ENCODE peak calls at places on chromosomes 12 and 14, in ten cellular contexts. W is T-helper 2 cell; M is H54; H is activated CD8-positive, alpha-beta memory T cell treated with anti-CD3 and anti-CD28 coated beads for 48 hours; G is HTR-8/SVneo; Z is RCC 7860; T is aorta; V is Kasumi-1; R is globus pallidus; S is heart left ventricle. J is an unnamed sample.

GRCh38 chr12:53726946-53727309 is 324 bp downstream of the CALCOCO1 start:
- DNase-seq in G (no peak), H (no peak), S (no peak), V (no peak), M (no peak), T (no peak), R (no peak), W (no peak), Z (no peak), J (no peak)

GRCh38 chr12:46071335-46071734 is 81.0 kb upstream of the SCAF11 start:
- DNase-seq in M (no peak), T (no peak), G (no peak), S (no peak), H (no peak), Z (no peak), W (no peak), V (no peak), R (no peak), J (no peak)

GRCh38 chr14:96253140-96253539 is 2.9 kb upstream of the BDKRB1 start:
- DNase-seq in H (no peak), S (no peak), T (no peak), Z (peak), V (no peak), M (peak), R (no peak), G (peak), W (no peak), J (no peak)

GRCh38 chr14:52068741-52069616 is at the start of gene NID2:
- DNase-seq in G (peak), W (peak), S (peak), T (peak), V (peak), R (peak), Z (no peak), M (no peak), H (peak), J (peak)

GRCh38 chr14:29454026-29454693 is 473.5 kb downstream of the PRKD1 start:
- DNase-seq in H (no peak), R (no peak), W (no peak), Z (no peak), S (no peak), T (no peak), M (no peak), V (no peak), G (no peak), J (no peak)

GRCh38 chr12:69435644-69436043 is 34.5 kb upstream of the FRS2 start:
- DNase-seq in M (no peak), G (no peak), H (no peak), Z (no peak), S (no peak), R (peak), V (no peak), W (no peak), T (no peak), J (no peak)

GRCh38 chr12:93722757-93723567 is 45.8 kb downstream of the CRADD start:
- DNase-seq in M (no peak), V (no peak), H (no peak), R (no peak), S (no peak), G (no peak), T (no peak), W (no peak), Z (peak), J (no peak)

GRCh38 chr14:38762845-38763244 is 340.2 kb downstream of the SEC23A start:
- DNase-seq in M (no peak), G (no peak), S (no peak), R (no peak), V (no peak), T (no peak), Z (no peak), H (no peak), W (no peak), J (no peak)

GRCh38 chr12:65324056-65324455 is 45.6 kb downstream of the MSRB3 start:
- DNase-seq in T (no peak), H (no peak), Z (no peak), S (no peak), V (no peak), G (no peak), W (no peak), R (no peak), M (no peak), J (no peak)

GRCh38 chr14:103402700-103403099 is 17.5 kb downstream of the MARK3 start:
- DNase-seq in Z (no peak), M (no peak), S (peak), H (no peak), R (no peak), T (no peak), V (no peak), W (no peak), G (no peak), J (no peak)

GRCh38 chr12:48973084-48973483 is 1.5 kb upstream of the WNT10B start:
- DNase-seq in R (no peak), V (no peak), H (no peak), W (no peak), Z (no peak), M (no peak), T (no peak), S (no peak), G (no peak), J (no peak)

GRCh38 chr12:111220363-111220762 is 148.5 kb downstream of the PHETA1 start:
- DNase-seq in W (no peak), M (no peak), G (no peak), V (no peak), H (no peak), R (no peak), S (no peak), T (no peak), Z (no peak), J (no peak)

GRCh38 chr12:121232163-121232562 is 22.2 kb downstream of the P2RX4 start:
- DNase-seq in S (no peak), T (no peak), V (no peak), G (no peak), R (no peak), H (no peak), Z (no peak), W (no peak), M (no peak), J (no peak)

GRCh38 chr12:111283986-111284385 is 84.9 kb downstream of the PHETA1 start:
- DNase-seq in V (no peak), R (no peak), H (no peak), G (no peak), W (no peak), Z (no peak), S (no peak), T (no peak), M (no peak), J (no peak)

GRCh38 chr12:121295123-121295745 is 1.3 kb downstream of the CAMKK2 start:
- DNase-seq in Z (no peak), V (peak), T (no peak), R (no peak), S (no peak), G (no peak), W (no peak), M (no peak), H (no peak), J (no peak)

GRCh38 chr12:75854681-75855309 is 176.8 kb downstream of the PHLDA1 start:
- DNase-seq in S (no peak), G (no peak), Z (no peak), V (peak), T (no peak), M (no peak), R (no peak), H (no peak), W (no peak), J (no peak)

GRCh38 chr12:75842119-75842518 is 189.5 kb downstream of the PHLDA1 start:
- DNase-seq in R (peak), G (no peak), Z (no peak), T (no peak), M (no peak), V (no peak), H (no peak), W (no peak), S (no peak), J (no peak)

GRCh38 chr12:88243886-88244491 is 101.9 kb downstream of the TMTC3 start:
- DNase-seq in Z (no peak), R (no peak), V (no peak), G (no peak), M (no peak), S (no peak), H (no peak), W (no peak), T (no peak), J (no peak)

GRCh38 chr14:99516156-99517045 is 35.2 kb downstream of the CCNK start:
- DNase-seq in W (no peak), S (peak), G (no peak), M (no peak), V (no peak), Z (no peak), H (no peak), R (no peak), T (peak), J (peak)

GRCh38 chr12:81627336-81628189 is 131.6 kb downstream of the PPFIA2 start:
- DNase-seq in V (peak), T (no peak), S (no peak), H (no peak), M (peak), Z (peak), R (peak), G (peak), W (no peak), J (no peak)

GRCh38 chr14:65015391-65015790 is 28.7 kb downstream of the FNTB start:
- DNase-seq in H (no peak), G (no peak), R (peak), Z (no peak), W (no peak), V (no peak), S (no peak), T (no peak), M (no peak), J (no peak)

GRCh38 chr14:54114941-54115340 is 158.3 kb upstream of the BMP4 start:
- DNase-seq in G (no peak), W (no peak), V (no peak), H (no peak), Z (no peak), T (no peak), R (no peak), M (no peak), S (no peak), J (no peak)

GRCh38 chr12:21337959-21338704 is 3.4 kb upstream of the SLCO1A2 start:
- DNase-seq in Z (no peak), R (no peak), H (no peak), V (no peak), M (no peak), G (no peak), W (no peak), T (no peak), S (no peak), J (no peak)

GRCh38 chr12:52075409-52075724 is 4.1 kb upstream of the SMIM41 start:
- DNase-seq in V (no peak), R (no peak), Z (no peak), W (no peak), G (no peak), T (no peak), M (no peak), S (no peak), H (no peak), J (no peak)

GRCh38 chr14:100898465-100898864 is 5.1 kb downstream of the RTL1 start:
- DNase-seq in G (no peak), V (no peak), R (no peak), M (no peak), H (no peak), S (no peak), W (no peak), Z (no peak), T (no peak), J (no peak)

J was measured in tibial nerve.